ENCODE peak calls at places on chromosome 19, in seven cellular contexts. H is right lobe of liver; O is activated gamma-delta T cell treated with Interleukin-2 at 50 U/mL for 16 hours; P is stimulated activated CD4-positive, alpha-beta T cell treated with anti-CD3 and anti-CD28 coated beads, Interleukin-4, amount 100 ng/mL, for 1 hour; C is T-helper 1 cell; L is stimulated activated CD8-positive, alpha-beta memory T cell treated with anti-CD3 and anti-CD28 coated beads, Interleukin-2, amount 100 ng/mL, for 48 hours; A is Right ventricle myocardium superior. Y is an unnamed sample.

GRCh38 chr19:29805026-29805925 is 6.5 kb upstream of the CCNE1 start:
- DNase-seq in H (no peak), O (no peak), P (no peak), C (no peak), L (no peak), A (no peak), Y (no peak)

GRCh38 chr19:38851622-38852230 is 1.9 kb upstream of the HNRNPL start:
- DNase-seq in H (peak; percentile 97), O (peak; percentile 84), P (peak; percentile 90), C (peak; percentile 84), L (peak; percentile 94), A (peak; percentile 96), Y (peak; percentile 95)

GRCh38 chr19:35528218-35529038 is at the start of gene SBSN:
- DNase-seq in H (no peak), O (no peak), P (no peak), C (no peak), L (no peak), A (no peak), Y (no peak)

GRCh38 chr19:18919895-18920204 is 335 bp downstream of the DDX49 start:
- DNase-seq in H (no peak), O (no peak), P (no peak), C (no peak), L (no peak), A (no peak), Y (no peak)

GRCh38 chr19:30406220-30406944 is 34.2 kb downstream of the ZNF536 start:
- DNase-seq in H (no peak), O (no peak), P (no peak), C (no peak), L (no peak), A (peak; percentile 58), Y (peak; percentile 60)

GRCh38 chr19:27774827-27775226 is 1438.1 kb downstream of the UQCRFS1 start:
- DNase-seq in H (no peak), O (no peak), P (no peak), C (no peak), L (no peak), A (no peak), Y (no peak)

GRCh38 chr19:47398707-47399106 is 20.6 kb downstream of the MEIS3 start:
- DNase-seq in H (no peak), O (no peak), P (no peak), C (no peak), L (no peak), A (no peak), Y (no peak)

GRCh38 chr19:40674291-40674690 is 16.2 kb downstream of the NUMBL start:
- DNase-seq in H (no peak), O (no peak), P (no peak), C (no peak), L (no peak), A (no peak), Y (no peak)

GRCh38 chr19:51091126-51091525 is 8.4 kb upstream of the KLK14 start:
- DNase-seq in H (no peak), O (no peak), P (no peak), C (no peak), L (no peak), A (no peak), Y (no peak)

GRCh38 chr19:50357178-50358100 is 8.0 kb downstream of the NAPSA start:
- DNase-seq in H (peak; percentile 74), O (peak; percentile 86), P (peak; percentile 89), C (peak; percentile 73), L (peak; percentile 77), A (peak; percentile 87), Y (peak; percentile 82)